ENCODE peak calls at places on chromosomes 4 and X, in seven cellular contexts. S is AG04450, N is pancreas, O is fibroblast of lung, Z is HCT116, G is ascending aorta, U is transverse colon. R is an unnamed sample.

GRCh38 chrX:98357146-98357545 is 1473.4 kb downstream of the RPA4 start:
- DNase-seq in S (no peak), N (no peak), O (no peak), Z (no peak), G (no peak), U (no peak), R (no peak)

GRCh38 chr4:100504086-100504874 is 13.5 kb downstream of the EMCN start:
- DNase-seq in S (no peak), N (no peak), O (no peak), Z (no peak), G (no peak), U (no peak), R (no peak)

GRCh38 chr4:109166126-109166525 is 136.3 kb downstream of the COL25A1 start:
- DNase-seq in S (no peak), N (no peak), O (no peak), Z (no peak), G (no peak), U (no peak), R (no peak)

GRCh38 chr4:184123009-184123408 is 94.7 kb downstream of the ENPP6 start:
- DNase-seq in S (no peak), N (no peak), O (no peak), Z (no peak), G (no peak), U (no peak), R (no peak)

GRCh38 chr4:149121015-149121404 is 678.8 kb upstream of the NR3C2 start:
- DNase-seq in S (no peak), N (no peak), O (no peak), Z (no peak), G (no peak), U (no peak), R (no peak)

GRCh38 chr4:173311368-173311767 is 22.8 kb downstream of the HMGB2 start:
- DNase-seq in S (no peak), N (no peak), O (no peak), Z (no peak), G (no peak), U (no peak), R (no peak)

GRCh38 chr4:182194115-182194834 is 48.9 kb upstream of the TENM3 start:
- DNase-seq in S (no peak), N (no peak), O (peak), Z (no peak), G (no peak), U (no peak), R (no peak)

GRCh38 chr4:178812866-178813265 is 1370.6 kb upstream of the AGA start:
- DNase-seq in S (no peak), N (no peak), O (no peak), Z (no peak), G (no peak), U (no peak), R (no peak)

GRCh38 chr4:7309176-7309575 is 116.8 kb downstream of the SORCS2 start:
- DNase-seq in S (no peak), N (no peak), O (no peak), Z (no peak), G (no peak), U (no peak), R (no peak)

GRCh38 chr4:23993373-23993772 is 103.5 kb upstream of the PPARGC1A start:
- DNase-seq in S (no peak), N (no peak), O (no peak), Z (no peak), G (no peak), U (no peak), R (no peak)

GRCh38 chrX:71540801-71541545 is 8.1 kb downstream of the OGT start:
- DNase-seq in S (no peak), N (no peak), O (no peak), Z (no peak), G (no peak), U (no peak), R (no peak)

GRCh38 chr4:71187399-71188196 is 151.2 kb upstream of the SLC4A4 start:
- DNase-seq in S (no peak), N (peak), O (peak), Z (no peak), G (no peak), U (peak), R (no peak)

GRCh38 chr4:144782345-144782744 is 136.4 kb downstream of the HHIP start:
- DNase-seq in S (no peak), N (no peak), O (no peak), Z (no peak), G (no peak), U (no peak), R (no peak)

GRCh38 chr4:40289366-40290188 is 45.6 kb upstream of the CHRNA9 start:
- DNase-seq in S (no peak), N (no peak), O (no peak), Z (no peak), G (no peak), U (no peak), R (no peak)

GRCh38 chrX:111445485-111445884 is 33.5 kb upstream of the DCX start:
- DNase-seq in S (no peak), N (no peak), O (peak), Z (peak), G (no peak), U (no peak), R (peak)

GRCh38 chrX:9465380-9466114 is 689 bp downstream of the TBL1X start:
- DNase-seq in S (no peak), N (peak), O (no peak), Z (no peak), G (no peak), U (peak), R (no peak)
- H3K27ac ChIP-seq in S (peak), N (peak), O (peak), Z (peak), G (peak), U (peak), R (peak)

GRCh38 chr4:121192500-121192899 is 28.4 kb upstream of the TNIP3 start:
- DNase-seq in S (peak), N (no peak), O (peak), Z (peak), G (no peak), U (no peak), R (peak)
- TF ChIP-seq CTCF in S (peak), N (peak), O (peak), Z (peak), G (peak), U (peak), R (peak)

DNA sequence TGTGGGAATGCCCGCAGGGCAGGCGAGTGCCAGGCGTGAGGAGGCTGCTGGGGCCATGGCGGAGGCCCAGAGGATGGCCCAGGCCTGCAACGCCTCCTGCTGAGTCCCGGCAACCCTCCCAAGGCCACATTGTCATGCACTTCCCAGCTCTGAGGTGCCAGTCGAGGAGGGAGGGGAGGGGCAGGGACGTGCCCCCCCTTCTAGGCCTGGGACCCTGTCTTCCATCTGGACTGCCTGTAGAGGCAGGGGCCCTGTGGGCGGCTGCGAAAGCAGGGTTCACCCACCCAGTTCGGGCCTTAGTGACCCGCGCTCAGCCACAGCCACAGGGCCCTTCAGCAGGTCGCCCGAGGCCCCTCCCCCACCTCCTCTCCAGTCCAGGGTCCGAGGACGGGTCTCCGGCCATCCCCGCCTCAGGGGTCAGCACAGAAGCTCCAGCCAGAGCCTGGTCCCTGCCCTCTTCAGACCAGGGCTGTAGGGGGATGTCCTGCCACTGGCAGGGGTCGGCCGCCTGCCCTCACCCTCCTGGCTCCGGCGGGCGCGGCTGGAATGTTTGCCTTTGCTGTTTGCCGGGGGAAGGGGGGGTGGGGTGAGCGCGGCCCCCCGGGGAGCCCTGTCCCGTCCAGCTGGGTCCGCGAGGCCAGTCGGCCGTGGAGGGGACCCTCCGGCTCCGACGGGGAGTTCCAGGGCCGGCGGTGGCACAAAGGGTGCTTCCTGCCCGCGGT is 26.6 kb upstream of the FGFR3 start:
- DNase-seq in S (no peak), N (no peak), O (no peak), Z (no peak), G (no peak), U (no peak), R (no peak)
- H3K27ac ChIP-seq in S (no peak), N (peak), O (no peak), Z (peak), G (no peak), U (no peak), R (peak)

GRCh38 chr4:16205298-16206164 is 20.7 kb downstream of the TAPT1 start:
- DNase-seq in S (no peak), N (no peak), O (no peak), Z (no peak), G (no peak), U (no peak), R (no peak)

GRCh38 chr4:16204505-16204904 is 21.8 kb downstream of the TAPT1 start:
- DNase-seq in S (no peak), N (no peak), O (no peak), Z (no peak), G (no peak), U (no peak), R (no peak)

GRCh38 chr4:16206848-16207247 is 19.4 kb downstream of the TAPT1 start:
- DNase-seq in S (no peak), N (no peak), O (no peak), Z (no peak), G (no peak), U (no peak), R (no peak)

GRCh38 chr4:16206301-16206700 is 20.0 kb downstream of the TAPT1 start:
- DNase-seq in S (no peak), N (no peak), O (no peak), Z (no peak), G (no peak), U (no peak), R (no peak)

DNA sequence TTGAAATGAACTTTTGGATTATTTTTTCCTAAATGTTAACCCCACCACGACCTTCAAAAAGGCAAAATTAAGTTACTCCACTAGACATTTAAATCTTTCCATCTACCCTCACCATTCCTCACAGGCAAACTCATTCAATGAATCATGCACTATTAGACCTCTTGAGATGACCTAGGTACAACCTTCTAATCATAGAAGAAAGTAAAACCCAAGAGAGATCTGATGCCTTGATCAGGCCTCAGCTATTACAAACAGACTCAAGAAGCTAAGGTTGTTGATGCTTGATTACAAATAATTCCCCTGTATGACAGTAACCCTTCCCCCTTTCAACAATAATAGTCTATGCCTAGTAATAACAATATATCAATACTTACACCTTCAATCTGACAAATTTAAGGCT is 18.9 kb downstream of the TAPT1 start:
- DNase-seq in S (no peak), N (no peak), O (no peak), Z (no peak), G (no peak), U (no peak), R (no peak)
- TF ChIP-seq CTCF in S (no peak), N (no peak), O (no peak), Z (no peak), G (no peak), U (no peak), R (no peak)

DNA sequence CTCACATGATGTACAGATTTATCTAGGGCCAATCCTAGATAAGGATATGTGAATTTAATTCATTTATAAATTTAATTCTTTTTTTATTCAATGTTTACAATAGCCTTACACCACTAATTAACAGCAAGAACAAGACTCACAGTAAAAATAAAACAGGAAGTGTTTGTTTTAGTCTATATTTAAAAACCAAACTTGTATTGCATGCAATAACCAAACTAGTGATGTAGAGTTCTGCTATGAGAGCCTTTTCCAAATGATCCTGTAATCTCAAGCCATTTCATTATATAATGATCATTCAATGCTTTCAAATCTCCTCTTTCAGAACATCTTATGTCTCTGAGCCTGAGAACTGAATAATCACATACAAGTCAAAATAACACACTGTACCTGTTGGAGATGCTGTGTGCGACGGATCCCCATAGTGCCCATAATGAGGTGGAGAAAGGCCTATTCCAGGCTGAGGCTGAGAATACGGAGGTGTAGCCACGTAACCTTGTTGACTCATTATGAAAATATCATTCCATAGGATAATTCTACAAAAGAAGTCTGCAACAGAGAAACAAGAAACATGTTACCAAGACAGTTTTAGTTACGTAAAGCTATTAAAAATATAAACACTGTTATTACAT is 2.6 kb downstream of the SEC24D start:
- DNase-seq in S (no peak), N (no peak), O (no peak), Z (no peak), G (no peak), U (no peak), R (no peak)
- H3K27ac ChIP-seq in S (no peak), N (no peak), O (peak), Z (no peak), G (no peak), U (no peak), R (no peak)

DNA sequence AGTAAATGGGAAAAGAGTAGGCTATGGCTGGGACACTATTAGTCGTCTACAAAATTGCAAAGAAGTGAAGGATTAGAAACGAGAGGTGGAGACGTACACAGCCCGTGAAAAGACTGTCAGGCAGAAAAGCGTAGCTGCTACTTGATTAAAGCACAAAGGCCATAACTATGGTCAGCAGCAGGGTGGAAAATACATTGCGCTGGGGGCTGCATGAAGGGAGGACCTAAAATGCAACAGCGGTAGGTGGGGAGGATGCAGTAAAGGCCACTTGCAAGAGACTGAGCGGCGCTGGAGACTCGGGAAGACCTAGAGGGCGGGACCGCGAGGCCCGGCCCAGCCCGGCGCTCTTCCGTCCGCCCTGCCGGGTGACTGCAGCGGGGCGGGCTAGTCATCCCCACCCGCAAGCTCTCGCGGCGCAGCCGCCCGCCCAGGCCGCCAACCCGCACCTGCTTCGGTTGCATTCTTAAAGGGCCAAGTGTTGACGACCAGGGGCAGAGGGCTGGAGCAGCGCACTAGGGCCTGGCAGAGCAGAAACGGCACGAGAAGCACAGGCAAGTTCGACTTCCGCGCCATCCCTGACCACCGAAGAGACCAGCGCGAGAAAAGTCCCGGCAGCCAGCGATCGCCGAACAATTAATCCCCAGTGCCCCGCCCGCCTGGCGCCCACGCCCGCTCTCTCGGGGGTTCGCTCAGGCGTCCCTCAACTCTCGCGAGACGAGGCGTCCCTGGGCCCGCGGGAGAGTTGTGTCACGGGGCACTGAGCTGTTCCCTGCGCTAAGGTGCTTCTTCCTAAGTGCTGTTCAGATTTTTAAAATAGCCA is at the start of gene AGA:
- DNase-seq in S (peak), N (peak), O (peak), Z (peak), G (peak), U (peak), R (peak)
- TF ChIP-seq CTCF in S (peak), N (no peak), O (no peak), Z (no peak), G (no peak), U (no peak), R (no peak)

DNA sequence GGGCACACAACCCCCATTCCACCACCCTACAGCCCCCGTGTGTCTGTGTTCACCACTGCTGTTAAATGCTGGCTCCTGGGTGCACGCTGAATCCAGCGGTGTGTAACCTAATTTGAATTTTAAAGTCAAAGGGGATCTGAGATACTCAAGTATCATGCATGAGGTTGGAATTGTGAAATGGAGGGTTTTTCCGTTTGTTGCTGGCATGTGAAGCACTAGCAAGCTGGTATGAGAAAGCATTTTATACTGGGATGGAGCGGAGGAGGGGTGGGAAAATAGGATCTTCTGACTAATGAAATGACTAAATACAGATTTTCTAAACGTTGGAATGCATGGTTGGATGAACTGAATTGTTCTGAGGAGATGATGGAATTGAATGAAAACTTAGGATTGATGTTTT is 36.9 kb upstream of the FAT1 start:
- DNase-seq in S (no peak), N (no peak), O (peak), Z (no peak), G (no peak), U (no peak), R (peak)
- H3K27ac ChIP-seq in S (peak), N (no peak), O (no peak), Z (no peak), G (no peak), U (no peak), R (no peak)

GRCh38 chr4:113969935-113970334 is 9.5 kb downstream of the ARSJ start:
- DNase-seq in S (no peak), N (no peak), O (no peak), Z (no peak), G (no peak), U (no peak), R (no peak)
- TF ChIP-seq CTCF in S (no peak), N (no peak), O (no peak), Z (no peak), G (no peak), U (no peak), R (no peak)

GRCh38 chr4:156962551-156962974 is 9.0 kb downstream of the PDGFC start:
- DNase-seq in S (peak), N (no peak), O (peak), Z (no peak), G (peak), U (no peak), R (no peak)
- H3K27ac ChIP-seq in S (peak), N (no peak), O (peak), Z (no peak), G (peak), U (peak), R (no peak)

DNA sequence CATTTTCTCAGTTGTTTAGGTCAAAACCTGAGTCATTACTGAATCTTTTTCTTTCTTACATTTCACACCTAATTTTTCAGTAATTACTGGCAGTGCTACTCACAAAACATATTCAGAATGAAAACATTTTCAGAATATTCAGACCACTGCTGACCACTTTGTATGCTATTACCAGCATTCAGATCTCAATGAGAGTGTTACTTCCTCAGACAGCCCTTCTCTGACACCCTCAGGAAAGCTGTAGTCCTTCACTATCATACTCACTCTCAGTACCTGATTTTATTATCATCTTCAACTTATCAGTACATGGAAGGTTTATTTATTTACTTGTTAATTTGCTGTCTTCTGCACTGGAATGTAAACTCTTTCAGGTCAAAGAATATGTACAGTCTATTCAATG is 12.3 kb upstream of the ALB start:
- DNase-seq in S (no peak), N (no peak), O (no peak), Z (no peak), G (no peak), U (no peak), R (no peak)
- TF ChIP-seq CTCF in S (no peak), N (no peak), O (no peak), Z (no peak), G (no peak), U (no peak), R (no peak)